ENCODE peak calls at places on chromosomes 5 and 9, in seven cellular contexts. M is fibroblast of pulmonary artery, F is cardiac muscle cell, Z is GM23248, N is lower lobe of right lung, E is thyroid gland, C is transverse colon. L is an unnamed sample.

GRCh38 chr9:131727184-131727785 is 12.6 kb downstream of the RAPGEF1 start:
- DNase-seq in C (no peak), E (no peak), Z (peak; percentile 88), N (no peak), F (no peak), M (peak; percentile 48), L (peak; percentile 92)

GRCh38 chr9:119758241-119758640 is 389.0 kb upstream of the BRINP1 start:
- DNase-seq in M (no peak), C (no peak), F (no peak), N (no peak), Z (no peak), E (peak; percentile 21), L (no peak)

GRCh38 chr9:120306561-120306960 is 273.4 kb downstream of the CDK5RAP2 start:
- DNase-seq in N (no peak), C (no peak), E (no peak), Z (no peak), F (no peak), M (no peak), L (no peak)

GRCh38 chr9:85527331-85528015 is 214.3 kb downstream of the AGTPBP1 start:
- DNase-seq in N (no peak), E (no peak), Z (no peak), M (peak; percentile 63), F (no peak), C (no peak), L (no peak)

GRCh38 chr5:348726-349125 is 27.2 kb downstream of the AHRR start:
- DNase-seq in E (no peak), N (no peak), C (no peak), M (no peak), F (no peak), Z (no peak), L (no peak)

GRCh38 chr5:172891716-172892421 is 57.8 kb downstream of the ERGIC1 start:
- DNase-seq in N (peak; percentile 82), E (peak; percentile 81), C (no peak), Z (no peak), F (no peak), M (peak; percentile 79), L (no peak)

GRCh38 chr9:137029058-137029922 is 1.3 kb upstream of the ABCA2 start:
- DNase-seq in F (peak; percentile 82), N (peak; percentile 85), E (peak; percentile 74), M (peak; percentile 56), C (peak; percentile 86), Z (peak; percentile 69), L (peak; percentile 23)

GRCh38 chr5:32102254-32102653 is 71.9 kb downstream of the GOLPH3 start:
- DNase-seq in E (no peak), N (no peak), C (no peak), Z (no peak), F (no peak), M (no peak), L (no peak)

GRCh38 chr5:173315495-173316352 is 12.5 kb downstream of the STC2 start:
- DNase-seq in M (peak; percentile 86), Z (peak; percentile 90), F (peak; percentile 67), E (peak; percentile 83), N (no peak), C (no peak), L (peak; percentile 77)

DNA sequence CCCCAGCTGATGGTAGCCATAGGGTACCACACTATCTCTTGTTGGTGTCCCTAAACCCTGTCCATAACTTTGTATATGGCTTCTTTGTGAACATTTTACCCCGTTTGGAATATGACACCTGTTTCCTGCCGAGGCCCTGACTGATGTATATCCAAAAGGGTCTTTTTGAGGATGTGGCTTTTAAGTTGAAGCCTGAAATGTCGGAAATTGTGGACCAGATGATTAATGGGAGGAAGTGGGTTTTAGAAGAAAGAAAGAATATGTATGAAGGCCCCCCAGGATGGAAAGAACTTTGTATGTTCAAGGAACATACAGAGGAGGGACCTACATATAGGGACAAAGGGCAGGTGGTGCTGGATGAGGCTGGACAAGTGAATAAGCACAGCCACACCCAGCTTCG is 16.7 kb upstream of the TNFSF8 start:
- DNase-seq in C (no peak), M (no peak), Z (no peak), N (no peak), F (no peak), E (no peak), L (no peak)
- H3K4me3 ChIP-seq in C (no peak overlapping the region), M (no peak overlapping the region), Z (no peak overlapping the region), N (no peak overlapping the region), F (no peak overlapping the region), E (no peak overlapping the region), L (no peak overlapping the region)

GRCh38 chr5:99010294-99010693 is 81.5 kb upstream of the CHD1 start:
- DNase-seq in C (no peak), Z (no peak), E (no peak), M (no peak), N (no peak), F (no peak), L (no peak)
- H3K4me3 ChIP-seq in C (no peak overlapping the region), Z (no peak overlapping the region), E (no peak overlapping the region), M (no peak overlapping the region), N (no peak overlapping the region), F (no peak overlapping the region), L (no peak overlapping the region)

DNA sequence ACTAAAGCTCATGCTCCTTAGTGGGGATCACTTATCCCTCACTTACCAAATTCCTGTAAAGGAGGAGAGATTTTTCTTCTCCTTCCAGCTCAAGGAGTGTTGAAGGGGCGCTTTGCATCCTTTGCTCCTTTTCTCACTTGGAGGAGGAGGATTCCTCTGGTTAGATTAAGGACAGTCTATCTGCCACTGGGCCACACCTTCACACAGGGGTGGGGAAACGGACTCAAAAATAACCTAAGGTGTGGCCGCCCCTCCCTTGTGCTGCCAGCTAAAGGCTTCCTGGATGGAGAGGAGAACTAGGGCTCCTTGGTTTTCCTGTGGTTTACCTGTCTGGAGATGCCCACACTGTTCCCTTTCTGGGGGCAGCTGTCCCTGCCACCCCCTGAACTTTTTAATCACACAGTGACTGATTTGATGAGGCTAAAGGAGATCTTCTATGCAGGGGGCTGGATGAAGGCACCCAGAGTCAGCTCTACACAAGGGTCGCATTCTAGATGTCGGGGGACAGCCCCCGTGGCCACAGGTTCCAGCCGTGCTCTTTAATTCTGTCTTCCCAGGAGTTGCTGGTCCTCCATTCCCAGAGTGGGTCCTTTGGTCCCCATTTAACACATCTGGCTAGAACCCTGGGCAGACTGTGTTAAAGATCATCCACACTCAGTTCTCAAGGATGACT is 14.4 kb downstream of the GLRX start:
- DNase-seq in M (no peak), E (no peak), N (no peak), F (no peak), Z (no peak), C (peak; percentile 74), L (no peak)
- H3K4me3 ChIP-seq in M (no peak overlapping the region), E (no peak overlapping the region), N (no peak overlapping the region), F (no peak overlapping the region), Z (no peak overlapping the region), C (no peak overlapping the region), L (no peak overlapping the region)

GRCh38 chr5:176541338-176542134 is 4.3 kb upstream of the RNF44 start:
- DNase-seq in C (peak; percentile 86), M (peak; percentile 64), Z (no peak), F (peak; percentile 73), E (peak; percentile 75), N (peak; percentile 85), L (peak; percentile 80)
- H3K4me3 ChIP-seq in C (no peak overlapping the region), M (peak overlapping the region; percentile 21), Z (no peak overlapping the region), F (no peak overlapping the region), E (no peak overlapping the region), N (peak overlapping the region; percentile 72), L (no peak overlapping the region)

GRCh38 chr5:8333977-8334376 is 465.0 kb downstream of the MTRR start:
- DNase-seq in F (no peak), M (no peak), E (no peak), C (no peak), Z (no peak), N (no peak), L (no peak)
- H3K4me3 ChIP-seq in F (no peak overlapping the region), M (no peak overlapping the region), E (no peak overlapping the region), C (no peak overlapping the region), Z (no peak overlapping the region), N (no peak overlapping the region), L (no peak overlapping the region)

DNA sequence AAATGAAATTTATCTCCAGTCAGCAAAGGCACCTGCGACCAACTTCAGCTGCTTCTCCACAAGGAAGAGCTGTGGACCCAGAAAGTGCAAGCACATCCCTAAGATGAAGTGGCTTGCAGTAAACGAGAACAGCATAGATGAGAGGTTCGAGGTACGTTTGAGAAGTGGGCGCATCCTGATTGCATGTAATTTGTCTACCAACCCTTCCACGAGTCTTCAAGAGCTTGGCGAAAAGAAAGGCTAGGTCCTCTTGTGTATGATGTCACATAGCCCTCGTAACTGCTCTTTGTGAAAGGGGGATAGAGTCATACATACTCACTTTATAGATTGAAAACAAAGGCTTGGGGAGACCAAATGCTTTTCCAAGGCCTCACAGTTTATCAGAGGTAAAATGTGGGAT is 6.0 kb upstream of the LCP2 start:
- DNase-seq in C (no peak), M (no peak), F (no peak), Z (no peak), E (no peak), N (no peak), L (no peak)
- H3K4me3 ChIP-seq in C (no peak overlapping the region), M (no peak overlapping the region), F (no peak overlapping the region), Z (no peak overlapping the region), E (no peak overlapping the region), N (no peak overlapping the region), L (no peak overlapping the region)

GRCh38 chr9:100317706-100318105 is 35.0 kb downstream of the TEX10 start:
- DNase-seq in N (no peak), F (no peak), C (no peak), M (peak; percentile 28), E (no peak), Z (peak; percentile 72), L (peak; percentile 45)
- H3K4me3 ChIP-seq in N (no peak overlapping the region), F (no peak overlapping the region), C (no peak overlapping the region), M (no peak overlapping the region), E (no peak overlapping the region), Z (no peak overlapping the region), L (no peak overlapping the region)

GRCh38 chr5:109692011-109692410 is 2.3 kb downstream of the MAN2A1 start:
- DNase-seq in M (peak; percentile 57), C (no peak), Z (peak; percentile 77), E (no peak), F (peak; percentile 61), N (no peak), L (peak; percentile 36)
- H3K4me3 ChIP-seq in M (peak overlapping the region; percentile 82), C (peak overlapping the region; percentile 97), Z (peak overlapping the region; percentile 91), E (no peak overlapping the region), F (no peak overlapping the region), N (peak overlapping the region; percentile 89), L (no peak overlapping the region)

L was measured in bronchial epithelial cell.